ENCODE peak calls at places on chromosomes 12 and 14, in ten cellular contexts. H is nephron progenitor cell; W is stimulated activated CD4-positive, alpha-beta T cell treated with anti-CD3 and anti-CD28 coated beads, Interleukin-4, amount 100 ng/mL, for 48 hours; Z is NAMALWA; F is colonic mucosa; N is left lung; B is stomach; U is T-helper 9 cell; Y is fibroblast of the aortic adventitia; A is SK-MEL-5. L is an unnamed sample.

GRCh38 chr14:101183376-101184103 is 280.0 kb upstream of the RTL1 start:
- DNase-seq in H (peak), W (no peak), Z (no peak), F (no peak), N (peak), B (peak), U (no peak), Y (no peak), A (peak), L (no peak)

GRCh38 chr12:31245822-31246469 is 80.0 kb downstream of the SINHCAF start:
- DNase-seq in H (peak), W (no peak), Z (no peak), F (no peak), N (no peak), B (no peak), U (no peak), Y (peak), A (peak), L (no peak)

GRCh38 chr12:130477221-130477620 is 139.5 kb downstream of the PIWIL1 start:
- DNase-seq in H (no peak), W (no peak), Z (no peak), F (no peak), N (no peak), B (no peak), U (no peak), Y (no peak), A (no peak), L (no peak)

GRCh38 chr12:112190626-112191025 is 65.3 kb downstream of the TRAFD1 start:
- DNase-seq in H (no peak), W (no peak), Z (no peak), F (peak), N (no peak), B (peak), U (no peak), Y (no peak), A (no peak), L (no peak)

GRCh38 chr12:114774181-114774580 is 90.2 kb upstream of the TBX3 start:
- DNase-seq in H (no peak), W (no peak), Z (no peak), F (no peak), N (no peak), B (no peak), U (no peak), Y (peak), A (peak), L (no peak)

GRCh38 chr14:100898935-100899840 is 4.3 kb downstream of the RTL1 start:
- DNase-seq in H (no peak), W (no peak), Z (no peak), F (peak), N (peak), B (no peak), U (no peak), Y (no peak), A (no peak), L (no peak)

GRCh38 chr12:1879633-1880032 is 38.8 kb downstream of the CACNA2D4 start:
- DNase-seq in H (no peak), W (no peak), Z (no peak), F (no peak), N (no peak), B (no peak), U (no peak), Y (no peak), A (no peak), L (no peak)

GRCh38 chr12:15276088-15276698 is 46.1 kb upstream of the PTPRO start:
- DNase-seq in H (peak), W (no peak), Z (peak), F (peak), N (no peak), B (no peak), U (no peak), Y (peak), A (peak), L (no peak)

GRCh38 chr12:124725099-124725498 is 138.6 kb downstream of the SCARB1 start:
- DNase-seq in H (no peak), W (no peak), Z (no peak), F (no peak), N (no peak), B (no peak), U (no peak), Y (no peak), A (no peak), L (no peak)

L was measured in B cell.